ENCODE peak calls at places on chromosome X, in nine cellular contexts. B, Z, C, K, Y, F, S, V and R are unnamed samples.

GRCh38 chrX:103656623-103657022 is 27.8 kb downstream of the TCEAL1 start:
- DNase-seq in B (no peak), Z (no peak), C (no peak), K (no peak), Y (no peak), F (no peak), S (no peak), V (peak; percentile 69), R (no peak)

GRCh38 chrX:69161371-69161770 is 3.9 kb downstream of the PJA1 start:
- DNase-seq in B (no peak), Z (no peak), C (no peak), K (no peak), Y (no peak), F (no peak), S (no peak), V (no peak), R (no peak)

GRCh38 chrX:119826399-119826959 is 26.3 kb downstream of the UPF3B start:
- DNase-seq in B (no peak), Z (no peak), C (peak; percentile 5), K (no peak), Y (no peak), F (no peak), S (no peak), V (no peak), R (no peak)

GRCh38 chrX:100648601-100649417 is 4.8 kb downstream of the SRPX2 start:
- DNase-seq in B (no peak), Z (peak; percentile 27), C (peak; percentile 25), K (no peak), Y (no peak), F (no peak), S (peak; percentile 49), V (no peak), R (peak; percentile 21)

GRCh38 chrX:150772150-150772970 is 79.2 kb downstream of the MTMR1 start:
- DNase-seq in B (peak; percentile 67), Z (peak; percentile 73), C (peak; percentile 87), K (peak; percentile 85), Y (peak; percentile 83), F (peak; percentile 72), S (peak; percentile 90), V (peak; percentile 78), R (peak; percentile 59)

GRCh38 chrX:13646154-13646549 is 6.8 kb upstream of the TCEANC start:
- DNase-seq in B (peak; percentile 29), Z (peak; percentile 69), C (peak; percentile 76), K (peak; percentile 73), Y (peak; percentile 60), F (peak; percentile 47), S (no peak), V (peak; percentile 77), R (peak; percentile 41)

GRCh38 chrX:12447448-12448154 is 309.3 kb downstream of the FRMPD4 start:
- DNase-seq in B (no peak), Z (no peak), C (no peak), K (peak; percentile 65), Y (no peak), F (no peak), S (no peak), V (no peak), R (no peak)

GRCh38 chrX:389021-389441 is 2.3 kb upstream of the PPP2R3B start:
- DNase-seq in B (no peak), Z (no peak), C (no peak), K (peak; percentile 78), Y (no peak), F (no peak), S (no peak), V (no peak), R (no peak)

GRCh38 chrX:64093761-64094160 is 111.7 kb downstream of the AMER1 start:
- DNase-seq in B (no peak), Z (no peak), C (peak; percentile 67), K (no peak), Y (no peak), F (no peak), S (no peak), V (peak; percentile 4), R (no peak)

GRCh38 chrX:49844622-49845021 is 15.5 kb downstream of the PAGE4 start:
- DNase-seq in B (no peak), Z (no peak), C (no peak), K (no peak), Y (no peak), F (no peak), S (no peak), V (no peak), R (no peak)

GRCh38 chrX:49846004-49846403 is 16.9 kb downstream of the PAGE4 start:
- DNase-seq in B (no peak), Z (no peak), C (no peak), K (no peak), Y (no peak), F (no peak), S (no peak), V (no peak), R (no peak)

GRCh38 chrX:49846545-49846944 is 17.4 kb downstream of the PAGE4 start:
- DNase-seq in B (no peak), Z (no peak), C (no peak), K (no peak), Y (no peak), F (no peak), S (no peak), V (no peak), R (no peak)

GRCh38 chrX:49840679-49841078 is 11.6 kb downstream of the PAGE4 start:
- DNase-seq in B (peak; percentile 52), Z (peak; percentile 74), C (peak; percentile 86), K (no peak), Y (peak; percentile 76), F (peak; percentile 65), S (peak; percentile 56), V (peak; percentile 78), R (peak; percentile 41)

GRCh38 chrX:49842603-49843002 is 13.5 kb downstream of the PAGE4 start:
- DNase-seq in B (no peak), Z (no peak), C (no peak), K (no peak), Y (no peak), F (no peak), S (no peak), V (no peak), R (no peak)
- TF ChIP-seq CTCF in B (no peak), Z (no peak), C (no peak), K (no peak), Y (no peak), F (no peak), S (no peak), V (no peak), R (no peak)

DNA sequence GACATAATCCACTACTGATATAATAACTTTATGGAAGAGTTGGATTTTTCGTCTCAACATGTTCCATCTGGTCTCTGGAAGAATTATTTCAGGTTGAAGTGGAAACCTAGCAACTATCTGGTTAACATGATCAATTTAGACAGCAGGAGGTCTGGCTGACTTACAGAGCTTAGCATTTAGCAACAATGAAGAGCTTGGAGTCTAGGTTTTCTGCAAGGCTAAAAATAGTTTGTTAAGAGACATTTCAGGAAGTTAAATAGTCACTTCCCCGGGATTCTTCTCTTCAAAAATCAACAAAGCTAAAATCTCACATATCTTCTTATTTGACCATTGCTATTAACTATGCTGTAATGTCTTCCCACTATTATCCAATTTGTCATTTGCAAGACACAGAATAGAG is 418.6 kb upstream of the DIPK2B start:
- DNase-seq in B (no peak), Z (no peak), C (no peak), K (no peak), Y (no peak), F (no peak), S (no peak), V (no peak), R (no peak)
- H3K27ac ChIP-seq in B (no peak overlapping the region), Z (no peak overlapping the region), C (no peak overlapping the region), K (no peak overlapping the region), Y (no peak overlapping the region), F (no peak overlapping the region), S (no peak overlapping the region), V (no peak overlapping the region), R (no peak overlapping the region)

GRCh38 chrX:2502668-2503519 is 2.1 kb upstream of the DHRSX start:
- DNase-seq in B (no peak), Z (no peak), C (no peak), K (no peak), Y (no peak), F (peak; percentile 19), S (no peak), V (peak; percentile 64), R (no peak)

GRCh38 chrX:2500091-2500680 is 590 bp downstream of the DHRSX start:
- DNase-seq in B (no peak), Z (peak; percentile 51), C (peak; percentile 64), K (no peak), Y (peak; percentile 66), F (peak; percentile 42), S (peak; percentile 56), V (peak; percentile 56), R (peak; percentile 54)

GRCh38 chrX:2500681-2501151 is at the start of the genes DHRSX and ZBED1:
- DNase-seq in B (peak; percentile 52), Z (peak; percentile 45), C (no peak), K (no peak), Y (peak; percentile 71), F (peak; percentile 51), S (peak; percentile 66), V (peak; percentile 34), R (peak; percentile 67)

GRCh38 chrX:2502120-2502667 is 1.4 kb upstream of the DHRSX start:
- DNase-seq in B (no peak), Z (no peak), C (no peak), K (peak; percentile 54), Y (no peak), F (peak; percentile 32), S (no peak), V (no peak), R (no peak)

DNA sequence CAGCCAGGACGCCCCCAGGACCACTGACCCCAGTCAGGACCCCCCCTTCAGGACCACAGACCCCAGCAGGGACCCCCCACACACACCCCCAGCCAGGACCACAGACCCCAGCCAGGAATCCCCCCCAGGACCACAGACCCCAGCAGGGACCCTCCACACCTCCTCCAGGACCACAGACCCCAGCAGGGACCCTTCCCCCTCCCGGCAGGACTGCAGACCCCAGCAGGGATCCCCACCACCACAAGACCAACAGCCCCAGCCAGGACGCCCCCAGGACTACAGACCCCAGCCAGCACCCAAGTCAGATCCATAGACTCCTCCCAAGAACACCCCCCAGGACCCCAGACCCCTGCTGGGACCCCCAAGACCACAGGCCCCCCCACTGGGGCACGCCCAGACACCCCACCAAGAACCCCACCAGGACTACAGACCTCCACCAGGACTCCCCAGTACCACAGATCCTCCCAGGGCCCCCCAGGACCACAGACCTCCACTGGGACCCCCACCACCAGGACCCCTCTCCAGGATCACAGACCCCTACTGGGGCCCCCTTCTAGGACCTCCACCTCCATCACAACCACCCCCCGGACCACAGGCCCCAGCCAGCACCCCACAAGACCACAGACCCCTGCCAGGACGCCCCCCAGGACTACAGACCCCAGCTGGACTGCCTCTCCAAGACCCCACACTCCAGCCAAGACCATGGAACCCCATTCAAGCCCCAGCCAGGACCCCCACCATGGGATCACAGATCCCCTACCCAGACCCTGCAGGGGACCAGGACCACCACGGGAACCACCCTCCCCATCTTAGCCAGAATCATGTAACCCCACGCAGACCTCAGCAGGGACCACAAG is 698 bp upstream of the DHRSX start:
- DNase-seq in B (no peak), Z (no peak), C (no peak), K (no peak), Y (no peak), F (peak; percentile 33), S (no peak), V (no peak), R (no peak)
- H3K4me3 ChIP-seq in B (peak overlapping the region; percentile 39), Z (peak overlapping the region; percentile 88), C (peak overlapping the region; percentile 80), K (peak overlapping the region; percentile 82), Y (no peak overlapping the region), F (peak overlapping the region; percentile 82), S (no peak overlapping the region), V (no peak overlapping the region), R (no peak overlapping the region)

DNA sequence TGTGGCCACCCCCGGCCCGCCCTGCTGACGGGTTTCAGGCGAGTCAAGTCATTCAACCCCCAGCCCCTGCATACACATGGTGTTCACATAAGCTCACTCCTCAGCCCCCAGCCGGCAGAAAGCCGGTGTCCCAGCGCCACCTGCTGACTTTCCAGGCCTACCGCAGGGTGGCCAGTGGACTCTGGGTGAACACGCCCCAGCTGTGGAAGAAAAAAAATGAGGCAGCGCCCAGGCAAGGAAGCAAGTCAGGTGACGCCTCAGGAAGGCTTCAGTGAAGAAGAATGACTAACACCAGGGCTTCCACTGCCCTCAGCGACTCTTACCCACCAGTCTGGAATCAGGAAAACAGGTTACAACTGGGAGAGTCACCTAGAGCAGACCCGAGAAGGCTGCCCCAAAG is 15.8 kb downstream of the BCAP31 start:
- DNase-seq in B (peak; percentile 34), Z (peak; percentile 75), C (peak; percentile 73), K (peak; percentile 89), Y (no peak), F (peak; percentile 74), S (peak; percentile 89), V (peak; percentile 86), R (peak; percentile 60)
- TF ChIP-seq CTCF in B (peak; percentile 15), Z (peak; percentile 68), C (peak; percentile 42), K (peak; percentile 60), Y (peak; percentile 52), F (peak; percentile 47), S (peak; percentile 65), V (peak; percentile 76), R (peak; percentile 54)